ENCODE peak calls at places on chromosomes 6 and 20, in five cellular contexts. D is stimulated activated naive B cell treated with anti-CD40 and anti-IgM and Interleukin-4, amounts not matched to agents 10 μg/mL and 1 μg/mL and 100 μg/mL, for 72 hours; E is heart left ventricle; V is NCI-H187 treated with DMSO at 0.1 percent for 48 hours; B is ovary. I is an unnamed sample.

GRCh38 chr6:108165714-108166663 is at the start of gene NR2E1:
- DNase-seq in D (no peak), E (no peak), V (no peak), B (no peak), I (no peak)

GRCh38 chr6:17206566-17207072 is 74.5 kb upstream of the RBM24 start:
- DNase-seq in D (no peak), E (no peak), V (no peak), B (no peak), I (no peak)

GRCh38 chr6:85418059-85418458 is 31.8 kb upstream of the NT5E start:
- DNase-seq in D (no peak), E (no peak), V (no peak), B (no peak), I (no peak)

GRCh38 chr6:145801021-145801420 is 13.6 kb downstream of the FBXO30 start:
- DNase-seq in D (no peak), E (no peak), V (no peak), B (no peak), I (no peak)

GRCh38 chr6:1738682-1739081 is 129.0 kb downstream of the FOXC1 start:
- DNase-seq in D (no peak), E (no peak), V (no peak), B (no peak), I (no peak)

GRCh38 chr20:62822788-62823651 is 6.2 kb downstream of the COL9A3 start:
- DNase-seq in D (no peak), E (no peak), V (no peak), B (no peak), I (no peak)

GRCh38 chr6:131116755-131117360 is 18.4 kb upstream of the AKAP7 start:
- DNase-seq in D (no peak), E (no peak), V (no peak), B (no peak), I (peak)

GRCh38 chr6:109167557-109167956 is 72.2 kb downstream of the CEP57L1 start:
- DNase-seq in D (no peak), E (no peak), V (no peak), B (no peak), I (no peak)

GRCh38 chr6:116476021-116476678 is 15.0 kb downstream of the CALHM6 start:
- DNase-seq in D (peak), E (no peak), V (no peak), B (no peak), I (no peak)

GRCh38 chr6:20827798-20828197 is 293.5 kb downstream of the CDKAL1 start:
- DNase-seq in D (no peak), E (no peak), V (no peak), B (no peak), I (no peak)

GRCh38 chr6:44636576-44637248 is 249.2 kb downstream of the CDC5L start:
- DNase-seq in D (no peak), E (no peak), V (no peak), B (no peak), I (no peak)

GRCh38 chr6:126976263-126976797 is 142.1 kb upstream of the RSPO3 start:
- DNase-seq in D (no peak), E (no peak), V (no peak), B (no peak), I (no peak)

GRCh38 chr20:45629496-45630100 is at the start of gene WFDC10A:
- DNase-seq in D (peak), E (peak), V (no peak), B (no peak), I (peak)

GRCh38 chr6:36351152-36351571 is 14.5 kb upstream of the BNIP5 start:
- DNase-seq in D (no peak), E (no peak), V (no peak), B (no peak), I (no peak)

GRCh38 chr6:132357120-132357519 is 44.2 kb downstream of the MOXD1 start:
- DNase-seq in D (no peak), E (no peak), V (no peak), B (no peak), I (no peak)

GRCh38 chr6:32196682-32197616 is 4.5 kb upstream of the GPSM3 start:
- DNase-seq in D (no peak), E (peak), V (no peak), B (peak), I (no peak)

GRCh38 chr6:100301731-100302130 is 163.0 kb downstream of the SIM1 start:
- DNase-seq in D (no peak), E (no peak), V (no peak), B (no peak), I (no peak)

GRCh38 chr6:168221000-168221399 is 98.6 kb downstream of the DACT2 start:
- DNase-seq in D (no peak), E (no peak), V (no peak), B (no peak), I (no peak)

GRCh38 chr20:63941282-63942060 is 14.7 kb downstream of the UCKL1 start:
- DNase-seq in D (no peak), E (peak), V (no peak), B (peak), I (peak)

GRCh38 chr6:148577687-148578488 is 168.9 kb upstream of the UST start:
- DNase-seq in D (peak), E (peak), V (no peak), B (peak), I (peak)

GRCh38 chr6:79133173-79133572 is 55.1 kb upstream of the PHIP start:
- DNase-seq in D (no peak), E (no peak), V (no peak), B (no peak), I (no peak)

GRCh38 chr6:163335671-163336545 is 78.6 kb upstream of the QKI start:
- DNase-seq in D (no peak), E (peak), V (no peak), B (peak), I (no peak)